ENCODE peak calls at places on chromosomes 6 and 20, in four cellular contexts. W, N, P and H are unnamed samples.
A peak's percentile ranks its signal among the peaks of the same experiment; 100 is the strongest.

GRCh38 chr20:62134735-62135231 is 8.4 kb downstream of the PSMA7 start:
- DNase-seq in W (no peak), N (no peak), P (no peak), H (no peak)

GRCh38 chr6:69791065-69791471 is 5.7 kb downstream of the LMBRD1 start:
- DNase-seq in W (peak; percentile 43), N (no peak), P (no peak), H (no peak)

GRCh38 chr6:167424060-167424673 is 99.3 kb downstream of the TTLL2 start:
- DNase-seq in W (no peak), N (no peak), P (no peak), H (no peak)

GRCh38 chr6:153129873-153130514 is 1.1 kb downstream of the RGS17 start:
- DNase-seq in W (peak; percentile 35), N (peak; percentile 14), P (no peak), H (no peak)

GRCh38 chr6:30533460-30534294 is 22.6 kb downstream of the GNL1 start:
- DNase-seq in W (no peak), N (no peak), P (no peak), H (peak; percentile 48)

GRCh38 chr20:53594068-53595017 is 704 bp upstream of the ZNF217 start:
- DNase-seq in W (peak; percentile 88), N (peak; percentile 94), P (peak; percentile 96), H (peak; percentile 96)

GRCh38 chr6:104601756-104602155 is 258.0 kb downstream of the HACE1 start:
- DNase-seq in W (no peak), N (no peak), P (no peak), H (no peak)

GRCh38 chr6:28656715-28657114 is 131.0 kb downstream of the GPX5 start:
- DNase-seq in W (no peak), N (no peak), P (no peak), H (no peak)

GRCh38 chr6:116326392-116326717 is 44.4 kb upstream of the DSE start:
- DNase-seq in W (peak; percentile 42), N (no peak), P (no peak), H (no peak)

GRCh38 chr20:25293507-25293906 is 45.6 kb downstream of the PYGB start:
- DNase-seq in W (no peak), N (no peak), P (no peak), H (no peak)

GRCh38 chr6:89562114-89562815 is 76.3 kb downstream of the LYRM2 start:
- DNase-seq in W (peak; percentile 6), N (no peak), P (no peak), H (no peak)

GRCh38 chr6:75546401-75546800 is 52.8 kb upstream of the FILIP1 start:
- DNase-seq in W (no peak), N (no peak), P (no peak), H (no peak)

GRCh38 chr6:25942561-25943147 is 12.2 kb upstream of the SLC17A2 start:
- DNase-seq in W (peak; percentile 12), N (peak; percentile 23), P (peak; percentile 18), H (no peak)

GRCh38 chr20:58850693-58851174 is at the start of gene GNAS-AS1:
- DNase-seq in W (peak; percentile 93), N (peak; percentile 78), P (peak; percentile 80), H (peak; percentile 73)

GRCh38 chr6:147467463-147467862 is 41.0 kb upstream of the SAMD5 start:
- DNase-seq in W (no peak), N (no peak), P (no peak), H (no peak)

GRCh38 chr6:31836676-31837611 is 9.4 kb downstream of the HSPA1B start:
- DNase-seq in W (no peak), N (no peak), P (peak; percentile 23), H (peak; percentile 39)

GRCh38 chr20:15851576-15852075 is 721.6 kb downstream of the KIF16B start:
- DNase-seq in W (no peak), N (no peak), P (no peak), H (no peak)

GRCh38 chr20:22567944-22568871 is 16.2 kb downstream of the FOXA2 start:
- DNase-seq in W (no peak), N (no peak), P (no peak), H (no peak)

GRCh38 chr20:4820833-4821518 is 99.3 kb downstream of the PRND start:
- DNase-seq in W (peak; percentile 77), N (no peak), P (no peak), H (no peak)

GRCh38 chr20:24531626-24532419 is 62.4 kb downstream of the SYNDIG1 start:
- DNase-seq in W (no peak), N (no peak), P (no peak), H (no peak)

GRCh38 chr6:125793280-125793679 is 2.5 kb downstream of the NCOA7 start:
- DNase-seq in W (no peak), N (no peak), P (no peak), H (no peak)

GRCh38 chr6:97947841-97948240 is 664.8 kb upstream of the MMS22L start:
- DNase-seq in W (peak; percentile 96), N (no peak), P (no peak), H (no peak)

GRCh38 chr20:8155848-8156602 is 24.0 kb downstream of the PLCB1 start:
- DNase-seq in W (peak; percentile 43), N (no peak), P (no peak), H (no peak)

GRCh38 chr20:45366192-45366591 is 3.2 kb downstream of the SYS1 start:
- DNase-seq in W (no peak), N (no peak), P (no peak), H (no peak)

GRCh38 chr20:45367126-45367525 is 4.2 kb downstream of the SYS1 start:
- DNase-seq in W (no peak), N (no peak), P (no peak), H (no peak)

GRCh38 chr20:45370571-45371204 is 7.4 kb downstream of the TP53TG5 start:
- DNase-seq in W (no peak), N (no peak), P (no peak), H (no peak)

GRCh38 chr20:45366631-45367030 is 3.7 kb downstream of the SYS1 start:
- DNase-seq in W (no peak), N (no peak), P (no peak), H (no peak)

GRCh38 chr20:45368221-45368980 is 5.4 kb downstream of the SYS1 start:
- DNase-seq in W (no peak), N (no peak), P (peak; percentile 56), H (peak; percentile 51)
- H3K27ac ChIP-seq in W (no peak overlapping the region), N (no peak overlapping the region), P (peak overlapping the region; percentile 12), H (peak overlapping the region; percentile 36)

DNA sequence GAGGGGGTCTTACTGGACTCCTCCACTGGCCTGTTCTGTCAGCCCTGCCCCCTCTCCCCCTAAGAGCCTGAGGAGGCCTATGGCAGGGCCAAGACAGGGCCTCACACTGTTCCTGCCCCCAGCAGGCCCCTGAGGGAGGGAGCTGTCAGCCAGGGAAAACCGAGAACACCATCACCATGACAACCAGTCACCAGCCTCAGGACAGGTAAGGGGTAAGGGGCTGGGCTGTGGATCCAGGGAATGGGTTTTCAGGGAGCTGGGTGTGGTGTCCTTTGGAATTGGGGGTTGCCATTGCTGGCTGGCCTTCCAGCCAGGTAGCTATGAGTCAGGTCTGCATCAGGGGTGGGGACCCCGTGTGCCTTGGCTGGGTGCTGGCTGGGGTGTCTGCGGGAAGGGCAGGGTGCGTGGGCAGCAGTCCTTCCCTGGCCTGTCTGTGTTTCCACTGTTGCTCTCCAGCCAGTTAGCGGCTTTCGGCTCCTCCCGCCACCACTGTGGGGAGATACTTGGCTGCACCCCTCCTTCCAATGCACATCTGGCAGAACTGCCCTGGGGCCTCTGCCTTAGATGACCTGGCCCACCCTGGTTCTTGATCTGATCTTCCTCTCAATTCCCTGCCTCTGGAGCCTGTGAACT is 3.9 kb downstream of the SLC29A1 start:
- DNase-seq in W (no peak), N (no peak), P (no peak), H (no peak)
- H3K4me1 ChIP-seq in W (peaks cover 12% of the 10 kb centered on the region), N (peaks cover 35% of the 10 kb centered on the region), P (peaks cover 6% of the 10 kb centered on the region), H (peaks cover 17% of the 10 kb centered on the region)

DNA sequence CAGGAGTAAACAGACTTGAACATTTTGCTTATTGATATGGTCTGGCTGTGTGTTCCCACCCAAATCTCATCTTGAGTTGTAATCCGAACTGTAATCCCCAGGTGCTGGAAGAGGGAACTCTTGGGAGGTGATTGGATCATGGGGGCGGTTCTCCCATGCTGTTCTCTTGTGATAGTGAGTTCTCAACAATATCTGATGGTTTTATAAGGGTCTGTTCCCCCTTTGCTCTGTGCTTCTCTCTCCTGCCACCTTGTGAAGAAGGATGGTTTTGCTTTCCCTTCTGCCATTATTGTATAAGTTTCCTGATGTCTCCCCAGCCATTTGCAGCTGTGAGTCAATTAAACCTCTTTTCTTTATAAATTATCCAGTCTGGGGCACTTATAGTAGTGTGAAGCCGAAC is 40.0 kb downstream of the MYLIP start:
- DNase-seq in W (peak; percentile 24), N (peak; percentile 20), P (peak; percentile 33), H (no peak)
- H3K36me3 ChIP-seq in W (no peaks in the 10 kb centered on the region), N (no peaks in the 10 kb centered on the region), P (no peaks in the 10 kb centered on the region), H (no peaks in the 10 kb centered on the region)

GRCh38 chr20:14234666-14235295 is 102.6 kb downstream of the FLRT3 start:
- DNase-seq in W (peak; percentile 74), N (no peak), P (no peak), H (no peak)
- H3K27ac ChIP-seq in W (no peak overlapping the region), N (no peak overlapping the region), P (no peak overlapping the region), H (no peak overlapping the region)

DNA sequence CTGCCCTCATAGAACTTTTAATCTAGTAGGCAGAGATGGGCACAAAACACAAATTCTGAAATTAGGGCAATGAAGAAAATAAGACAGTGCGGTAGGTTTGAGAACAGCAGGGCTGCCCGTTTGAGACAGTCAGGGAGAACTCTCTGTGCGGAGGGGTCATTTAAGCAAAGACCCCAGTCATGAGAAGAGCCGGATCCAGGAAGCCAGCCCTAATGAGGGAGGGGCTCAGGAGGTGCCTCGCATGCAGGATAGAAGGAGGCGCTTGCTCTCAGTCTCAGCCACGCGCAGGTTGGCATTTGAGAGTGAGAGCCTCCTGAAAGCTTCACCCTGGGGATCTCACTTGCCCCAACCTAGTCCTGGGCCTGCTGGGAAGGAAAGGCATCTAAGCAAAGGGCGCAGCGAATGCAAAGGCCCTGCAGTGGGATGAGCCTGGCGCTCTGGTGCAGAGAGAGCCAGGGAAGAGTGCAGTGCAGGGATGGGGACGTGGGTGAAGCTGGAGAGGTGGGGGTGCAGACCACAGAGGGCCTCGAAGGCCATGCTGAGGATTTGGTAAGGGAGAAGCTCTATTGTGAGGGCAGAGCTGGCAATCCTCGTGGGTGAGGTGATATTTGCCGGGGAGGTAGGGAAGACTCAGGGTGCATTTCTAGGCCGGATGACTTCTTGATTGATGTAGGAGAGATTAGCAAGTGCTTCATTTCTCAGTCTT is 130.0 kb upstream of the PTPN1 start:
- DNase-seq in W (no peak), N (no peak), P (no peak), H (no peak)
- H3K4me1 ChIP-seq in W (peaks cover 16% of the 10 kb centered on the region), N (peaks cover 2% of the 10 kb centered on the region), P (peaks cover 21% of the 10 kb centered on the region), H (peaks cover 30% of the 10 kb centered on the region)